ENCODE peak calls at places on chromosome 16, in six cellular contexts. B, U, F, O, I and K are unnamed samples.

GRCh38 chr16:82699262-82699661 is 72.5 kb downstream of the CDH13 start:
- DNase-seq in B (no peak), U (no peak), F (no peak), O (no peak), I (no peak), K (no peak)

GRCh38 chr16:53433509-53433908 is 762 bp upstream of the RBL2 start:
- DNase-seq in B (no peak), U (no peak), F (no peak), O (no peak), I (no peak), K (no peak)

GRCh38 chr16:83549836-83550569 is 257.8 kb upstream of the HSBP1 start:
- DNase-seq in B (no peak), U (no peak), F (no peak), O (no peak), I (no peak), K (no peak)

GRCh38 chr16:31201511-31202401 is 804 bp downstream of the PYCARD start:
- DNase-seq in B (peak; percentile 47), U (no peak), F (no peak), O (peak; percentile 79), I (no peak), K (peak; percentile 85)

GRCh38 chr16:49594706-49595534 is 221.3 kb downstream of the C16orf78 start:
- DNase-seq in B (peak; percentile 9), U (no peak), F (no peak), O (no peak), I (no peak), K (no peak)

GRCh38 chr16:11738742-11739544 is 3.7 kb downstream of the TXNDC11 start:
- DNase-seq in B (no peak), U (no peak), F (no peak), O (no peak), I (no peak), K (peak; percentile 5)

GRCh38 chr16:17235147-17235817 is 235.5 kb downstream of the XYLT1 start:
- DNase-seq in B (no peak), U (no peak), F (no peak), O (no peak), I (no peak), K (no peak)

GRCh38 chr16:55471448-55472097 is 7.4 kb upstream of the MMP2 start:
- DNase-seq in B (no peak), U (no peak), F (no peak), O (no peak), I (peak; percentile 13), K (no peak)

GRCh38 chr16:14502256-14502875 is 127.7 kb downstream of the PARN start:
- DNase-seq in B (no peak), U (no peak), F (no peak), O (no peak), I (no peak), K (no peak)

GRCh38 chr16:68605746-68606145 is 39.4 kb upstream of the CDH3 start:
- DNase-seq in B (no peak), U (no peak), F (no peak), O (no peak), I (no peak), K (no peak)

GRCh38 chr16:1082952-1083675 is 10.6 kb downstream of the SSTR5 start:
- DNase-seq in B (no peak), U (no peak), F (no peak), O (no peak), I (no peak), K (no peak)

GRCh38 chr16:49546735-49547134 is 173.1 kb downstream of the C16orf78 start:
- DNase-seq in B (no peak), U (no peak), F (no peak), O (no peak), I (no peak), K (no peak)

GRCh38 chr16:66150691-66151090 is 215.8 kb upstream of the CDH5 start:
- DNase-seq in B (no peak), U (no peak), F (no peak), O (no peak), I (no peak), K (peak; percentile 13)

GRCh38 chr16:4634768-4635167 is 10.1 kb downstream of the MGRN1 start:
- DNase-seq in B (no peak), U (no peak), F (no peak), O (no peak), I (no peak), K (no peak)

GRCh38 chr16:152141-153128 is at the start of gene HBZ:
- DNase-seq in B (no peak), U (no peak), F (no peak), O (no peak), I (no peak), K (no peak)

GRCh38 chr16:8675183-8676159 is 1.1 kb downstream of the ABAT start:
- DNase-seq in B (no peak), U (no peak), F (peak; percentile 66), O (no peak), I (no peak), K (no peak)

GRCh38 chr16:15874745-15875314 is 13.6 kb downstream of the CEP20 start:
- DNase-seq in B (peak; percentile 59), U (no peak), F (peak; percentile 83), O (no peak), I (peak; percentile 61), K (peak; percentile 53)

GRCh38 chr16:11135167-11135973 is 120.6 kb downstream of the SOCS1 start:
- DNase-seq in B (no peak), U (no peak), F (no peak), O (no peak), I (no peak), K (no peak)

GRCh38 chr16:27973678-27974077 is 89.8 kb downstream of the GSG1L start:
- DNase-seq in B (no peak), U (no peak), F (peak; percentile 42), O (no peak), I (no peak), K (no peak)

GRCh38 chr16:12719972-12720371 is 83.7 kb downstream of the CPPED1 start:
- DNase-seq in B (no peak), U (no peak), F (no peak), O (no peak), I (no peak), K (no peak)

GRCh38 chr16:14150796-14151195 is 79.7 kb downstream of the MRTFB start:
- DNase-seq in B (no peak), U (no peak), F (no peak), O (no peak), I (no peak), K (no peak)

GRCh38 chr16:86252596-86252995 is 257.7 kb upstream of the FOXF1 start:
- DNase-seq in B (no peak), U (no peak), F (no peak), O (no peak), I (peak; percentile 42), K (peak; percentile 24)

GRCh38 chr16:52592216-52592592 is 45.3 kb upstream of the TOX3 start:
- DNase-seq in B (no peak), U (no peak), F (no peak), O (no peak), I (no peak), K (no peak)

GRCh38 chr16:50213939-50214519 is 52.3 kb upstream of the ADCY7 start:
- DNase-seq in B (no peak), U (no peak), F (no peak), O (no peak), I (peak; percentile 36), K (no peak)

GRCh38 chr16:89371386-89371785 is 119.0 kb downstream of the ANKRD11 start:
- DNase-seq in B (no peak), U (no peak), F (no peak), O (no peak), I (no peak), K (no peak)

GRCh38 chr16:2151188-2152091 is 3.0 kb downstream of the RAB26 start:
- DNase-seq in B (no peak), U (no peak), F (no peak), O (no peak), I (no peak), K (no peak)

GRCh38 chr16:56203052-56203451 is 11.8 kb downstream of the GNAO1 start:
- DNase-seq in B (no peak), U (no peak), F (no peak), O (no peak), I (peak; percentile 16), K (peak; percentile 23)

GRCh38 chr16:48409839-48410610 is 24.8 kb upstream of the SIAH1 start:
- DNase-seq in B (peak; percentile 53), U (no peak), F (no peak), O (no peak), I (no peak), K (peak; percentile 68)

GRCh38 chr16:75238853-75239371 is 12.5 kb downstream of the BCAR1 start:
- DNase-seq in B (no peak), U (no peak), F (no peak), O (no peak), I (no peak), K (no peak)

DNA sequence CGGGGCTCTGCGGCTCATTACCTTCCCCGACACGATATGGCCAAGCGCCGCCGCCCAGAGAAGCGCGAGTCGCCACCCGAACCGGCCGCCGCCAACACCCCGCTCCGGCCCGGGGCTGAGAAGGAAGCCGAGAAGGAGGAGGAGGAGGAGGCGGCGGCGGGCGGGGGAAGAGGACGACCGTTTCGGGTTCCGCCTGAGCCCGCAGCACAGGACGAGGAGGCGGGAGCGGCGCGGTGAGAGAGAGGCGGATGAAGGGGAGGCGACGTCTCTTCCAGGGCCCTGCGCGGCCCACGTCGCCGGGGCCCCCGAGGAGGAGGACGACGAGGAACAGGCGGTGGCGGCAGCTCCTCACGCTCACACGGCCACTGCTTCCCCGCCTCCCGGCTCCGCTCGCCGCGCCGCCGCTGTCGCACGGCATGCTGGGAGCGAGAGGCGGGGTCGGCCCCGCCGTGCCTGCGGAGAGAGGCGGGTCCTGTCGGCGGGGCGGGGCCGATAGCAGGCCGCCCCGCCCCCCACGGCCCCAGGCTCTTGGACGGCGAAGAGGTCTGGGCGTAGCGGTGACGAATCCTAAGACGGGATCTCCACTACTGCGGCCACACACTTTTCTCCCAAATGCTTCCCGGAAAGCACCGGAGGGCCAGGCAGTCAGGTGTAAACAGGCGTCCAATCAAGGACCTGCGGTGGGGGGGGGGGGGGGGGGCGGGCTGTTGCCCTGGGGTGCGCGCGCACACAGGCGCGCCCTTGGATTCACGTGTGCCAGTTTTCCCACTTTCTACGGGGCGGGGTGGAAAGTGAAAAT is 97.3 kb upstream of the METTL9 start:
- DNase-seq in B (peak; percentile 95), U (peak; percentile 92), F (peak; percentile 95), O (peak; percentile 93), I (peak; percentile 94), K (peak; percentile 94)
- TF ChIP-seq POLR2A in B (no peak), U (peak; percentile 86), F (peak; percentile 85), O (peak; percentile 77), I (peak; percentile 27), K (peak; percentile 95)

DNA sequence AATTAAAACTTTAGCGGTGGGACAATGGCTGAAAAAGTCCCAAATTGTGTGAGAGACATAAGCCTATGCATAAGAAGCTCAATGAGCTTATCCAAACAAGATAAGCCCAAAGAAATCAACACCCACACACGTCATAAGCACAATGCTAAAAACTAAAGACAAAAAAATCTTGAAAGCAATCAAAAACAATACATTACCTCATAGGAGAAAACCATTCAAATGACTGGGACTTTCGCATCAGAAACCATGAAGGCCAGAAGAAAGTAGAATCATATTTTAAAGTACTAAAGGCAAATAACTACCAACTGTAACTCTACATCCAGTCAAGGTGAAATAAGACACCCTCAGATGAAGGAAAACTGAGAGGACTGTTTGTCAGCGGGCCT is 50.2 kb downstream of the ZCCHC14 start:
- DNase-seq in B (no peak), U (no peak), F (no peak), O (no peak), I (no peak), K (no peak)
- H3K4me3 ChIP-seq in B (no peak overlapping the region), U (no peak overlapping the region), F (no peak overlapping the region), O (no peak overlapping the region), I (no peak overlapping the region), K (no peak overlapping the region)

GRCh38 chr16:84599528-84600202 is 18.2 kb downstream of the COTL1 start:
- DNase-seq in B (peak; percentile 51), U (no peak), F (peak; percentile 77), O (no peak), I (no peak), K (peak; percentile 50)
- TF ChIP-seq POLR2AphosphoS5 in B (no peak), U (peak; percentile 83), F (no peak), O (peak; percentile 29), I (no peak), K (peak; percentile 35)

GRCh38 chr16:67271446-67271845 is 7.9 kb upstream of the PLEKHG4 start:
- DNase-seq in B (no peak), U (no peak), F (peak; percentile 48), O (no peak), I (no peak), K (no peak)
- TF ChIP-seq POLR2A in B (no peak), U (no peak), F (no peak), O (no peak), I (no peak), K (no peak)